ENCODE peak calls at places on chromosomes 7 and 10, in seven cellular contexts. One of them, this sample, is unnamed.

GRCh38 chr10:137031-137430 is 1.8 kb downstream of the ZMYND11 start:
- DNase-seq in AG04450: no peak
- DNase-seq in nephron progenitor cell: peak; percentile 21
- DNase-seq in AG04449: no peak
- DNase-seq in astrocyte: no peak
- DNase-seq in AG09309: no peak
- DNase-seq in GM20000: peak; percentile 39
- DNase-seq in this sample: no peak

GRCh38 chr7:101164071-101164840 is 1.1 kb downstream of the VGF start:
- DNase-seq in AG04450: no peak
- DNase-seq in nephron progenitor cell: peak; percentile 85
- DNase-seq in AG04449: no peak
- DNase-seq in astrocyte: peak; percentile 51
- DNase-seq in AG09309: no peak
- DNase-seq in GM20000: no peak
- DNase-seq in this sample: no peak

GRCh38 chr7:70353310-70353947 is 755.2 kb downstream of the AUTS2 start:
- DNase-seq in AG04450: no peak
- DNase-seq in nephron progenitor cell: no peak
- DNase-seq in AG04449: no peak
- DNase-seq in astrocyte: no peak
- DNase-seq in AG09309: no peak
- DNase-seq in GM20000: no peak
- DNase-seq in this sample: no peak

GRCh38 chr10:84097787-84098353 is 41.4 kb upstream of the GHITM start:
- DNase-seq in AG04450: no peak
- DNase-seq in nephron progenitor cell: no peak
- DNase-seq in AG04449: no peak
- DNase-seq in astrocyte: no peak
- DNase-seq in AG09309: no peak
- DNase-seq in GM20000: no peak
- DNase-seq in this sample: no peak

GRCh38 chr7:48098846-48099245 is 9.8 kb downstream of the UPP1 start:
- DNase-seq in AG04450: no peak
- DNase-seq in nephron progenitor cell: no peak
- DNase-seq in AG04449: no peak
- DNase-seq in astrocyte: no peak
- DNase-seq in AG09309: no peak
- DNase-seq in GM20000: no peak
- DNase-seq in this sample: no peak

GRCh38 chr10:86979977-86980448 is 11.7 kb downstream of the ADIRF start:
- DNase-seq in AG04450: no peak
- DNase-seq in nephron progenitor cell: no peak
- DNase-seq in AG04449: no peak
- DNase-seq in astrocyte: no peak
- DNase-seq in AG09309: no peak
- DNase-seq in GM20000: no peak
- DNase-seq in this sample: no peak

GRCh38 chr10:58013406-58013805 is 254.3 kb downstream of the IPMK start:
- DNase-seq in AG04450: no peak
- DNase-seq in nephron progenitor cell: no peak
- DNase-seq in AG04449: no peak
- DNase-seq in astrocyte: peak; percentile 52
- DNase-seq in AG09309: no peak
- DNase-seq in GM20000: no peak
- DNase-seq in this sample: no peak

GRCh38 chr7:64854969-64855368 is 48.1 kb upstream of the ZNF273 start:
- DNase-seq in AG04450: no peak
- DNase-seq in nephron progenitor cell: no peak
- DNase-seq in AG04449: no peak
- DNase-seq in astrocyte: no peak
- DNase-seq in AG09309: no peak
- DNase-seq in GM20000: no peak
- DNase-seq in this sample: no peak

GRCh38 chr10:116719712-116720111 is 22.7 kb downstream of the HSPA12A start:
- DNase-seq in AG04450: no peak
- DNase-seq in nephron progenitor cell: no peak
- DNase-seq in AG04449: no peak
- DNase-seq in astrocyte: peak; percentile 47
- DNase-seq in AG09309: peak; percentile 35
- DNase-seq in GM20000: no peak
- DNase-seq in this sample: no peak

GRCh38 chr10:55464083-55464482 is 663.1 kb upstream of the PCDH15 start:
- DNase-seq in AG04450: no peak
- DNase-seq in nephron progenitor cell: no peak
- DNase-seq in AG04449: no peak
- DNase-seq in astrocyte: no peak
- DNase-seq in AG09309: no peak
- DNase-seq in GM20000: no peak
- DNase-seq in this sample: no peak

GRCh38 chr7:139035588-139036353 is at the start of gene ZC3HAV1L:
- DNase-seq in AG04450: peak; percentile 20
- DNase-seq in nephron progenitor cell: no peak
- DNase-seq in AG04449: no peak
- DNase-seq in astrocyte: peak; percentile 63
- DNase-seq in AG09309: no peak
- DNase-seq in GM20000: peak; percentile 91
- DNase-seq in this sample: no peak

GRCh38 chr7:23012797-23013714 is 874 bp downstream of the HYCC1 start:
- DNase-seq in AG04450: no peak
- DNase-seq in nephron progenitor cell: peak; percentile 73
- DNase-seq in AG04449: no peak
- DNase-seq in astrocyte: no peak
- DNase-seq in AG09309: no peak
- DNase-seq in GM20000: no peak
- DNase-seq in this sample: no peak

GRCh38 chr7:107103369-107103768 is 58.9 kb downstream of the PRKAR2B start:
- DNase-seq in AG04450: no peak
- DNase-seq in nephron progenitor cell: no peak
- DNase-seq in AG04449: no peak
- DNase-seq in astrocyte: peak; percentile 5
- DNase-seq in AG09309: no peak
- DNase-seq in GM20000: peak; percentile 8
- DNase-seq in this sample: no peak

GRCh38 chr10:100999742-101000601 is at the start of gene LZTS2:
- DNase-seq in AG04450: no peak
- DNase-seq in nephron progenitor cell: peak; percentile 77
- DNase-seq in AG04449: no peak
- DNase-seq in astrocyte: no peak
- DNase-seq in AG09309: no peak
- DNase-seq in GM20000: no peak
- DNase-seq in this sample: no peak

GRCh38 chr7:47449810-47450586 is 131.9 kb downstream of the TNS3 start:
- DNase-seq in AG04450: peak; percentile 82
- DNase-seq in nephron progenitor cell: no peak
- DNase-seq in AG04449: peak; percentile 60
- DNase-seq in astrocyte: peak; percentile 83
- DNase-seq in AG09309: peak; percentile 81
- DNase-seq in GM20000: no peak
- DNase-seq in this sample: no peak

GRCh38 chr7:25028370-25028971 is 48.5 kb upstream of the OSBPL3 start:
- DNase-seq in AG04450: peak; percentile 63
- DNase-seq in nephron progenitor cell: no peak
- DNase-seq in AG04449: peak; percentile 49
- DNase-seq in astrocyte: peak; percentile 98
- DNase-seq in AG09309: peak; percentile 48
- DNase-seq in GM20000: no peak
- DNase-seq in this sample: no peak

GRCh38 chr10:44962870-44963738 is 3.5 kb downstream of the RASSF4 start:
- DNase-seq in AG04450: no peak
- DNase-seq in nephron progenitor cell: no peak
- DNase-seq in AG04449: no peak
- DNase-seq in astrocyte: no peak
- DNase-seq in AG09309: no peak
- DNase-seq in GM20000: no peak
- DNase-seq in this sample: peak; percentile 60

GRCh38 chr10:9596368-9596920 is 1421.2 kb upstream of the CELF2 start:
- DNase-seq in AG04450: no peak
- DNase-seq in nephron progenitor cell: no peak
- DNase-seq in AG04449: no peak
- DNase-seq in astrocyte: peak; percentile 42
- DNase-seq in AG09309: no peak
- DNase-seq in GM20000: no peak
- DNase-seq in this sample: no peak

GRCh38 chr7:24401628-24402593 is 117.9 kb downstream of the NPY start:
- DNase-seq in AG04450: no peak
- DNase-seq in nephron progenitor cell: no peak
- DNase-seq in AG04449: no peak
- DNase-seq in astrocyte: peak; percentile 12
- DNase-seq in AG09309: no peak
- DNase-seq in GM20000: peak; percentile 36
- DNase-seq in this sample: no peak

GRCh38 chr7:114933665-114934064 is 11.8 kb downstream of the MDFIC start:
- DNase-seq in AG04450: no peak
- DNase-seq in nephron progenitor cell: no peak
- DNase-seq in AG04449: no peak
- DNase-seq in astrocyte: no peak
- DNase-seq in AG09309: no peak
- DNase-seq in GM20000: no peak
- DNase-seq in this sample: no peak

DNA sequence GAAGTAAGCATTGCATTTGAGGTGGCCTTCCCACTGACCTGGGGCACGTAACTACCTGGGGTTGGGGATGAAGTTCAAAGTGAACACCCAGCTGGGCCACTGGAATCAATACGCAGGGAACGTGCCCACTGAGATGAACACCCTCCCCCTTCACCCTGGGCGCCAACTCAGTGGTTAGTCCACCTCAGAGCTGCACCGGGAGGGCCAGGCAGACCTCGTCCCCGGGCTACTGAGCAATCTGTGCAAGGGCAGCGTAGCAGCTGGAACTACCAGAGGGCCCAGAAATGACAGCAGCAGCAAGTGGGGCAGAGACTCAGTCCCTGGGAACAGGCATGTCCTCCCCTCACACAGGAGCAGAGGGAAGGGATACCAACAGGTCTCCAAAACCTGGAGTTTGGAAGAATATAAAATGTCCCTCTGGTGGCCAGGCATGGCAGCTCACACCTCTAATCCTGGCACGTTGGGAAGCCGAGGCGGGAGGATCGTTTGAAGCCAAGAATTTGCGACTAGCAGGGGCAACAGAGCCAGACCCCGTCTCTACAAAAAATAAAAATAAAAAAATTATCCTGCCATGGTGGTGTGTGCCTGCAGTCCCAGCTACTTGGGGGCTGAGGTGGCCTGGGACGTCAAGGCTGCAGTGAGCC is 143.9 kb downstream of the SH3PXD2A start:
- DNase-seq in AG04450: no peak
- DNase-seq in nephron progenitor cell: no peak
- DNase-seq in AG04449: no peak
- DNase-seq in astrocyte: no peak
- DNase-seq in AG09309: no peak
- DNase-seq in GM20000: no peak
- DNase-seq in this sample: no peak
- TF ChIP-seq CTCF in AG04450: peak; percentile 18
- TF ChIP-seq CTCF in nephron progenitor cell: peak; percentile 29
- TF ChIP-seq CTCF in AG04449: no peak
- TF ChIP-seq CTCF in astrocyte: no peak
- TF ChIP-seq CTCF in AG09309: no peak
- TF ChIP-seq CTCF in GM20000: no peak
- TF ChIP-seq CTCF in this sample: peak; percentile 64

DNA sequence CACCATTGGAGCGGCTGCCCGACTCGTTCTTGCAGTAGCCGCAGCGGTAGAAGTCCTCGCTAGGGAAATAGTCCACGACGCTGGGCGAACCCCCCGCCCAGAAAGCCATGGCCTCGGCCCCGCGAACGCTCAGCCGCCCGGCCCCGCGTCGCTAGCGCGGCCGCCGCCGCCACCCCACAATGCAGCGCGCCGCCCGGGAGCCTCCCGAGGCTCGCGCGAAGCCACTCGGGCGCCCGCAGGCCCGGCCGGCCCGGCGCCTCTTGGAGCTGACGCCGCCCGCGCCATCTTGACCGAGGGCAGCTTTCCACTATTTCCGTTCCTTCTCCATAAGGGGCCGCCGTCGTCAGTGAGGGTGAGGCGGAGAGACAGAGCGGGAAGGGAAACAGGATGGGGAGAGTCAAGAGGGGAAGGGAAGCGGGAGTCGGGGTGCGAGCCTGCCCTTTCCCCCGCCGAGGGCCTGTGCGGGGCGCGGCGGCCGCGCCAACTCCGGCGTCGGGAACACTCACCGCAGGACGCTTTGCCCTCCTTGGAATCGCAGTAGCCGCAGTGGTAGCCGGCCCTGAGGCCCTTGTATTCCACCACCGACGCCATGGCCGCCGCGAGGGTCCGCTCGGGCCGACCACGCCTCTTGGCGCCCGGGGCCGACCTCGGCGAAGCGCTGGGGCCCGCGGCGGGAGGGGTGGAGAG is at the start of gene ATE1:
- DNase-seq in AG04450: peak; percentile 71
- DNase-seq in nephron progenitor cell: peak; percentile 89
- DNase-seq in AG04449: peak; percentile 36
- DNase-seq in astrocyte: peak; percentile 83
- DNase-seq in AG09309: peak; percentile 55
- DNase-seq in GM20000: peak; percentile 96
- DNase-seq in this sample: peak; percentile 93
- TF ChIP-seq CTCF in AG04450: peak; percentile 22
- TF ChIP-seq CTCF in nephron progenitor cell: no peak
- TF ChIP-seq CTCF in AG04449: peak; percentile 28
- TF ChIP-seq CTCF in astrocyte: no peak
- TF ChIP-seq CTCF in AG09309: no peak
- TF ChIP-seq CTCF in GM20000: no peak
- TF ChIP-seq CTCF in this sample: no peak

GRCh38 chr7:44244282-44244681 is 43.5 kb downstream of the YKT6 start:
- DNase-seq in AG04450: no peak
- DNase-seq in nephron progenitor cell: peak; percentile 56
- DNase-seq in AG04449: no peak
- DNase-seq in astrocyte: no peak
- DNase-seq in AG09309: no peak
- DNase-seq in GM20000: peak; percentile 76
- DNase-seq in this sample: no peak
- TF ChIP-seq CTCF in AG04450: peak; percentile 51
- TF ChIP-seq CTCF in nephron progenitor cell: peak; percentile 57
- TF ChIP-seq CTCF in AG04449: peak; percentile 41
- TF ChIP-seq CTCF in astrocyte: peak; percentile 25
- TF ChIP-seq CTCF in AG09309: peak; percentile 60
- TF ChIP-seq CTCF in GM20000: peak; percentile 51
- TF ChIP-seq CTCF in this sample: peak; percentile 67

GRCh38 chr10:34183397-34183796 is 631.7 kb downstream of the PARD3 start:
- DNase-seq in AG04450: no peak
- DNase-seq in nephron progenitor cell: no peak
- DNase-seq in AG04449: no peak
- DNase-seq in astrocyte: no peak
- DNase-seq in AG09309: no peak
- DNase-seq in GM20000: no peak
- DNase-seq in this sample: no peak

GRCh38 chr10:34180749-34181148 is 634.3 kb downstream of the PARD3 start:
- DNase-seq in AG04450: no peak
- DNase-seq in nephron progenitor cell: no peak
- DNase-seq in AG04449: no peak
- DNase-seq in astrocyte: no peak
- DNase-seq in AG09309: no peak
- DNase-seq in GM20000: no peak
- DNase-seq in this sample: no peak

GRCh38 chr10:34179280-34179679 is 635.8 kb downstream of the PARD3 start:
- DNase-seq in AG04450: no peak
- DNase-seq in nephron progenitor cell: no peak
- DNase-seq in AG04449: no peak
- DNase-seq in astrocyte: no peak
- DNase-seq in AG09309: no peak
- DNase-seq in GM20000: no peak
- DNase-seq in this sample: no peak

GRCh38 chr10:34178756-34179155 is 636.3 kb downstream of the PARD3 start:
- DNase-seq in AG04450: no peak
- DNase-seq in nephron progenitor cell: peak; percentile 32
- DNase-seq in AG04449: no peak
- DNase-seq in astrocyte: peak; percentile 25
- DNase-seq in AG09309: no peak
- DNase-seq in GM20000: no peak
- DNase-seq in this sample: no peak

GRCh38 chr10:34181545-34182300 is 633.4 kb downstream of the PARD3 start:
- DNase-seq in AG04450: peak; percentile 50
- DNase-seq in nephron progenitor cell: peak; percentile 36
- DNase-seq in AG04449: no peak
- DNase-seq in astrocyte: no peak
- DNase-seq in AG09309: no peak
- DNase-seq in GM20000: no peak
- DNase-seq in this sample: no peak
- TF ChIP-seq CTCF in AG04450: no peak
- TF ChIP-seq CTCF in nephron progenitor cell: no peak
- TF ChIP-seq CTCF in AG04449: no peak
- TF ChIP-seq CTCF in astrocyte: no peak
- TF ChIP-seq CTCF in AG09309: no peak
- TF ChIP-seq CTCF in GM20000: no peak
- TF ChIP-seq CTCF in this sample: no peak

This sample was measured in type B pancreatic cell.